ENCODE peak calls at places on chromosomes 5 and 9, in eight cellular contexts. One of them, this sample, is unnamed.

GRCh38 chr5:132090107-132090506 is 16.5 kb downstream of the CSF2 start:
- DNase-seq in HCT116: peak; percentile 44
- DNase-seq in K562: no peak
- DNase-seq in endothelial cell of umbilical vein: peak; percentile 60
- DNase-seq in GM12878: no peak
- DNase-seq in SK-N-SH: no peak
- DNase-seq in H1: no peak
- DNase-seq in HepG2: no peak
- DNase-seq in this sample: no peak

GRCh38 chr5:74441616-74442015 is 198.9 kb downstream of the ENC1 start:
- DNase-seq in H1: no peak
- DNase-seq in HCT116: no peak
- DNase-seq in GM12878: no peak
- DNase-seq in HepG2: no peak
- DNase-seq in K562: no peak
- DNase-seq in SK-N-SH: peak; percentile 19
- DNase-seq in endothelial cell of umbilical vein: no peak
- DNase-seq in this sample: no peak

GRCh38 chr5:106454651-106455415 is 1215.9 kb downstream of the EFNA5 start:
- DNase-seq in HepG2: peak; percentile 5
- DNase-seq in SK-N-SH: peak; percentile 2
- DNase-seq in H1: peak; percentile 29
- DNase-seq in K562: no peak
- DNase-seq in GM12878: no peak
- DNase-seq in endothelial cell of umbilical vein: peak; percentile 72
- DNase-seq in HCT116: peak; percentile 59
- DNase-seq in this sample: peak; percentile 81

GRCh38 chr5:113099822-113100221 is 123.2 kb downstream of the DCP2 start:
- DNase-seq in HepG2: no peak
- DNase-seq in H1: no peak
- DNase-seq in K562: no peak
- DNase-seq in endothelial cell of umbilical vein: no peak
- DNase-seq in GM12878: no peak
- DNase-seq in HCT116: no peak
- DNase-seq in SK-N-SH: no peak
- DNase-seq in this sample: no peak

GRCh38 chr5:83957188-83957587 is 236.5 kb upstream of the HAPLN1 start:
- DNase-seq in K562: no peak
- DNase-seq in HCT116: no peak
- DNase-seq in endothelial cell of umbilical vein: no peak
- DNase-seq in HepG2: no peak
- DNase-seq in SK-N-SH: no peak
- DNase-seq in GM12878: no peak
- DNase-seq in H1: no peak
- DNase-seq in this sample: peak; percentile 17

GRCh38 chr5:116409591-116410296 is 164.9 kb downstream of the SEMA6A start:
- DNase-seq in endothelial cell of umbilical vein: no peak
- DNase-seq in K562: no peak
- DNase-seq in GM12878: no peak
- DNase-seq in H1: no peak
- DNase-seq in HepG2: no peak
- DNase-seq in SK-N-SH: no peak
- DNase-seq in HCT116: no peak
- DNase-seq in this sample: no peak

GRCh38 chr5:90865194-90865593 is 306.6 kb downstream of the ADGRV1 start:
- DNase-seq in HepG2: no peak
- DNase-seq in H1: no peak
- DNase-seq in SK-N-SH: no peak
- DNase-seq in K562: no peak
- DNase-seq in GM12878: no peak
- DNase-seq in endothelial cell of umbilical vein: no peak
- DNase-seq in HCT116: no peak
- DNase-seq in this sample: no peak

GRCh38 chr5:59069438-59070079 is 486.7 kb downstream of the RAB3C start:
- DNase-seq in HCT116: no peak
- DNase-seq in GM12878: no peak
- DNase-seq in K562: no peak
- DNase-seq in SK-N-SH: no peak
- DNase-seq in HepG2: peak; percentile 68
- DNase-seq in H1: no peak
- DNase-seq in endothelial cell of umbilical vein: peak; percentile 5
- DNase-seq in this sample: no peak

GRCh38 chr5:87951661-87952060 is 317.0 kb downstream of the TMEM161B start:
- DNase-seq in HepG2: no peak
- DNase-seq in H1: no peak
- DNase-seq in GM12878: no peak
- DNase-seq in K562: no peak
- DNase-seq in SK-N-SH: no peak
- DNase-seq in endothelial cell of umbilical vein: no peak
- DNase-seq in HCT116: no peak
- DNase-seq in this sample: peak; percentile 33

GRCh38 chr5:15691536-15691935 is 191.6 kb downstream of the FBXL7 start:
- DNase-seq in H1: no peak
- DNase-seq in endothelial cell of umbilical vein: no peak
- DNase-seq in K562: no peak
- DNase-seq in SK-N-SH: no peak
- DNase-seq in HCT116: no peak
- DNase-seq in GM12878: no peak
- DNase-seq in HepG2: no peak
- DNase-seq in this sample: no peak

GRCh38 chr5:172758077-172758835 is 12.7 kb downstream of the DUSP1 start:
- DNase-seq in H1: no peak
- DNase-seq in HepG2: no peak
- DNase-seq in HCT116: no peak
- DNase-seq in SK-N-SH: no peak
- DNase-seq in endothelial cell of umbilical vein: peak; percentile 75
- DNase-seq in K562: peak; percentile 66
- DNase-seq in GM12878: no peak
- DNase-seq in this sample: peak; percentile 65

GRCh38 chr5:77032635-77033034 is 2.4 kb downstream of the AGGF1 start:
- DNase-seq in SK-N-SH: no peak
- DNase-seq in GM12878: no peak
- DNase-seq in HCT116: no peak
- DNase-seq in HepG2: no peak
- DNase-seq in endothelial cell of umbilical vein: no peak
- DNase-seq in H1: no peak
- DNase-seq in K562: no peak
- DNase-seq in this sample: no peak

GRCh38 chr5:107320851-107321250 is 349.9 kb downstream of the EFNA5 start:
- DNase-seq in K562: no peak
- DNase-seq in SK-N-SH: no peak
- DNase-seq in GM12878: no peak
- DNase-seq in HepG2: no peak
- DNase-seq in endothelial cell of umbilical vein: peak; percentile 80
- DNase-seq in H1: no peak
- DNase-seq in HCT116: no peak
- DNase-seq in this sample: no peak

GRCh38 chr5:43192558-43193170 is 639 bp downstream of the NIM1K start:
- DNase-seq in SK-N-SH: peak; percentile 39
- DNase-seq in HepG2: no peak
- DNase-seq in H1: no peak
- DNase-seq in GM12878: no peak
- DNase-seq in K562: no peak
- DNase-seq in endothelial cell of umbilical vein: no peak
- DNase-seq in HCT116: no peak
- DNase-seq in this sample: no peak

GRCh38 chr5:54148062-54148461 is 162.3 kb downstream of the ARL15 start:
- DNase-seq in endothelial cell of umbilical vein: no peak
- DNase-seq in H1: no peak
- DNase-seq in HepG2: no peak
- DNase-seq in SK-N-SH: peak; percentile 15
- DNase-seq in K562: no peak
- DNase-seq in HCT116: no peak
- DNase-seq in GM12878: no peak
- DNase-seq in this sample: no peak
- H2AFZ ChIP-seq in endothelial cell of umbilical vein: no peak overlapping the region
- H2AFZ ChIP-seq in H1: no peak overlapping the region
- H2AFZ ChIP-seq in HepG2: no peak overlapping the region
- H2AFZ ChIP-seq in SK-N-SH: no peak overlapping the region
- H2AFZ ChIP-seq in K562: no peak overlapping the region
- H2AFZ ChIP-seq in HCT116: no peak overlapping the region
- H2AFZ ChIP-seq in GM12878: no peak overlapping the region
- H2AFZ ChIP-seq in this sample: no peak overlapping the region

DNA sequence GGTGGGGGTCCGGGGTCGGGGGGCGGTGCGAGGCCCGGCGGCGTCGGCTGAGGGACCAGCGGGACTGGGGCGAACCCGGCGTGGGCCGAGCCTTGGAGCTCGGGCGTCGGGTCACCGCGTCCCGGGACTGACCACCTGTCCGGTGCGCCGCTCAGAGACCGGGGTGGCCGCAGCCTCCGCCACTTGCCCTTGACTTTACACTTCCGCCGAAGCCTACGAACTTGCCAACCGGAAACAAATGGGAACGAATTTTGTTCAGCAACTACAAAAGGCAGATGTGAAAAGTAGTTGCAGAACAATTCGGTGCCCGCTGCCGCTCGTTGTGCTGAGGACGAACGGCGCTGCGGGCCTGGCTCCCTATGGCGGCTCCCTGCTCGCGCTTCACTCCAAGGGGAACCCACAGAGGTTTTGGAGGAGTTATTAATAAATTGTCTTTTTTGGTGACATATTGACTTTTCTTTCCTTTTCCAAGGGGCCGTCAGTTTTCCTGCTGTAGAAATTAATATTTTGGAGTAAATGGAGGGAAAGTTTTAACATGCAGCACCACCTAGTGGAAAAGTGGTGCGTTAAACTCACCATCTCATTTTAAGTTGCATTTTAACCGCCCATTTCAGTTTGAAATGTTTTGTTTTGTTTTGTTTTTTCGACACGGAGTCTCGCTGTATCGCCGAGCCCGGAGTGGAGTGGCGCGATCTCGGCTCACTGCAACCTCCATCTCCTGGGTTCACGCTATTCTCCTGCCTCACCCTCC is 490 bp downstream of the PCBD2 start:
- DNase-seq in HepG2: peak; percentile 65
- DNase-seq in H1: no peak
- DNase-seq in endothelial cell of umbilical vein: peak; percentile 82
- DNase-seq in GM12878: peak; percentile 36
- DNase-seq in K562: peak; percentile 50
- DNase-seq in SK-N-SH: peak; percentile 66
- DNase-seq in HCT116: peak; percentile 56
- DNase-seq in this sample: peak; percentile 71
- TF ChIP-seq POLR2AphosphoS5 in HepG2: no peak
- TF ChIP-seq POLR2AphosphoS5 in H1: no peak
- TF ChIP-seq POLR2AphosphoS5 in endothelial cell of umbilical vein: no peak
- TF ChIP-seq POLR2AphosphoS5 in GM12878: peak; percentile 27
- TF ChIP-seq POLR2AphosphoS5 in K562: no peak
- TF ChIP-seq POLR2AphosphoS5 in SK-N-SH: no peak
- TF ChIP-seq POLR2AphosphoS5 in HCT116: peak; percentile 12
- TF ChIP-seq POLR2AphosphoS5 in this sample: no peak

GRCh38 chr5:176447538-176447981 is 625 bp upstream of the FAF2 start:
- DNase-seq in endothelial cell of umbilical vein: no peak
- DNase-seq in HCT116: no peak
- DNase-seq in H1: no peak
- DNase-seq in HepG2: no peak
- DNase-seq in K562: peak; percentile 44
- DNase-seq in GM12878: no peak
- DNase-seq in SK-N-SH: peak; percentile 80
- DNase-seq in this sample: no peak

GRCh38 chr5:176450077-176450476 is 1.9 kb downstream of the FAF2 start:
- DNase-seq in K562: no peak
- DNase-seq in HCT116: no peak
- DNase-seq in HepG2: no peak
- DNase-seq in GM12878: no peak
- DNase-seq in H1: no peak
- DNase-seq in SK-N-SH: no peak
- DNase-seq in endothelial cell of umbilical vein: no peak
- DNase-seq in this sample: no peak

GRCh38 chr5:176446884-176447537 is 1.2 kb upstream of the FAF2 start:
- DNase-seq in GM12878: no peak
- DNase-seq in HepG2: no peak
- DNase-seq in endothelial cell of umbilical vein: peak; percentile 35
- DNase-seq in HCT116: no peak
- DNase-seq in K562: peak; percentile 24
- DNase-seq in H1: no peak
- DNase-seq in SK-N-SH: no peak
- DNase-seq in this sample: peak; percentile 36

GRCh38 chr5:176444742-176445141 is 3.4 kb upstream of the FAF2 start:
- DNase-seq in HepG2: no peak
- DNase-seq in HCT116: no peak
- DNase-seq in GM12878: no peak
- DNase-seq in endothelial cell of umbilical vein: no peak
- DNase-seq in H1: no peak
- DNase-seq in K562: no peak
- DNase-seq in SK-N-SH: no peak
- DNase-seq in this sample: no peak

DNA sequence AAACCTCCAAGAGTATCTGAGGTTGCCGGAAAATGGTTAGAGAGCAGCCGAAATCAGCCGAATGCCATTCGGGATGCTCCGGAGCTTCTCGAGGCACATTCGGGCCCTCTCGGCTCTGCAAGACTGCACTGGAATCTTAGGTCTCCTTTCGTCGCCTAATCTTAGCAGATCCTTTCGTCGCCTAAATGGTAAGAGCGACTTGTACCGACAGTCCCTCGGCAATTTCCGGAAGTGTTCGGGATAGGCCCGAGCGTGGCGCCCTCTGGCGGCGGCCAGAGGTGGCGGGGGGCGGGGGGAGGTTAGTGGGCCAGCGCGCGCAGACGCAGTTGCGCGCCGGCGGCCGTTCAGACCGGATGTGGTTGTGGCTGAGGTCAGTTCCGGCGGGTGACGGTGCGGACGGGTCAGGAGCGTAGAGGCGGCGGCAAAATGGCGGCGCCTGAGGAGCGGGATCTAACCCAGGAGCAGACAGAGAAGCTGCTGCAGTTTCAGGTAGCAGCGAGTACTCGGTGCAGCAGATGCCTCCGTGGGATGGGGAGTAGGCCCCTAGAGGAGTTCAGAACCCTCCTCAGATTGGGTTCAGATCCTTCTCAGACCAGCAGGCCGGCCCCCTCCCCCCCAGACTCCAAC is at the start of gene FAF2:
- DNase-seq in endothelial cell of umbilical vein: peak; percentile 99
- DNase-seq in H1: peak; percentile 97
- DNase-seq in SK-N-SH: peak; percentile 99
- DNase-seq in K562: peak; percentile 99
- DNase-seq in GM12878: peak; percentile 96
- DNase-seq in HepG2: peak; percentile 88
- DNase-seq in HCT116: peak; percentile 97
- DNase-seq in this sample: peak; percentile 99
- H2AFZ ChIP-seq in endothelial cell of umbilical vein: peak within 1 kb of the TSS; percentile 89
- H2AFZ ChIP-seq in H1: peak within 1 kb of the TSS; percentile 94
- H2AFZ ChIP-seq in SK-N-SH: peak within 1 kb of the TSS; percentile 90
- H2AFZ ChIP-seq in K562: peak within 1 kb of the TSS; percentile 93
- H2AFZ ChIP-seq in GM12878: peak within 1 kb of the TSS; percentile 93
- H2AFZ ChIP-seq in HepG2: peak within 1 kb of the TSS; percentile 92
- H2AFZ ChIP-seq in HCT116: peak within 1 kb of the TSS; percentile 46
- H2AFZ ChIP-seq in this sample: peak within 1 kb of the TSS; percentile 69

DNA sequence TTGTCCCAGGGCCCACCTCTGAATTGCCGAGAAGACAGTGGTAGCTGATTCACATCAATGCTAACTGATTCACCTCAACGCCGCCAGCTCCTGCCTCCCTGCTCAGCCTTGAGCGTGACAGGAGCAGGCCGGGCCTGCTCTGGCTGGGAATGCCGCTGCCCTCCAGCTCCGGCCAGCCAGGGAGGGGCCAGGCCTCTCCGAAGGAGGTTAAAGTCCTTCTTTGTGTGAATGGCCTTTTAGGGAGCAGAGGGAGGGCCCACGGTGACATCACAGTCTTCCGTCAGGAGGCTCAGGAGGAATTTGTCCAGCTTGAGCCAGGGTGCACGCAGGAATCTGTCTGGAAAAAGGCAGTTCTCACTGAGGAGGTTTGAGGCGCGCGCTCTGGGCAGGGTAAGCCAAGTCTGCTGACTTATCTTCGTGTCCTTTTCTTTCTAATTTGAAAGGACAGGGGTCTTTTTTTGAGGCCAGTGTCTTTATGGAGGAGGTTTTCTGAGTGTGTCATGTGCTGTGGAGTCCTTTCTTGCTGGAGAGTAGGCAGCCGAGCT is 82.7 kb downstream of the C9orf152 start:
- DNase-seq in HepG2: peak; percentile 95
- DNase-seq in GM12878: no peak
- DNase-seq in K562: no peak
- DNase-seq in endothelial cell of umbilical vein: peak; percentile 81
- DNase-seq in H1: peak; percentile 71
- DNase-seq in SK-N-SH: no peak
- DNase-seq in HCT116: no peak
- DNase-seq in this sample: peak; percentile 88
- TF ChIP-seq POLR2AphosphoS5 in HepG2: peak; percentile 72
- TF ChIP-seq POLR2AphosphoS5 in GM12878: no peak
- TF ChIP-seq POLR2AphosphoS5 in K562: no peak
- TF ChIP-seq POLR2AphosphoS5 in endothelial cell of umbilical vein: no peak
- TF ChIP-seq POLR2AphosphoS5 in H1: no peak
- TF ChIP-seq POLR2AphosphoS5 in SK-N-SH: no peak
- TF ChIP-seq POLR2AphosphoS5 in HCT116: no peak
- TF ChIP-seq POLR2AphosphoS5 in this sample: no peak

This sample was measured in GM23338.